ENCODE peak calls at places on chromosomes 4 and X, in five cellular contexts. Y is MM.1S, M is HCT116, R is SK-N-SH, E is PC-3. I is an unnamed sample.

GRCh38 chrX:17689971-17690409 is 47.3 kb upstream of the SCML1 start:
- DNase-seq in E (peak; percentile 77), Y (peak; percentile 40), M (peak; percentile 16), R (peak; percentile 61), I (peak; percentile 73)

GRCh38 chr4:11748169-11748872 is 319.6 kb upstream of the HS3ST1 start:
- DNase-seq in E (peak; percentile 76), M (peak; percentile 83), Y (no peak), R (no peak), I (peak; percentile 53)

GRCh38 chr4:73446336-73446938 is 10.4 kb downstream of the AFP start:
- DNase-seq in E (peak; percentile 83), R (peak; percentile 46), Y (peak; percentile 75), M (peak; percentile 48), I (peak; percentile 72)

GRCh38 chr4:8063974-8064563 is 94.5 kb downstream of the ABLIM2 start:
- DNase-seq in R (no peak), E (no peak), Y (no peak), M (no peak), I (no peak)

GRCh38 chr4:1393866-1394265 is 12.4 kb downstream of the NKX1-1 start:
- DNase-seq in R (no peak), M (no peak), E (no peak), Y (no peak), I (no peak)

GRCh38 chrX:71667328-71668247 is at the start of gene LOC101059915:
- DNase-seq in E (no peak), R (no peak), M (no peak), Y (no peak), I (no peak)

GRCh38 chrX:132390817-132391216 is 98.0 kb downstream of the MBNL3 start:
- DNase-seq in Y (no peak), R (no peak), M (no peak), E (no peak), I (no peak)

GRCh38 chr4:151034829-151035228 is 19.7 kb upstream of the LRBA start:
- DNase-seq in E (no peak), Y (no peak), M (no peak), R (no peak), I (no peak)

GRCh38 chr4:140755811-140756291 is 334 bp downstream of the TBC1D9 start:
- DNase-seq in E (no peak), M (no peak), Y (peak; percentile 69), R (peak; percentile 81), I (peak; percentile 70)

GRCh38 chrX:118000518-118000917 is 116.1 kb downstream of the KLHL13 start:
- DNase-seq in E (no peak), R (no peak), M (no peak), Y (no peak), I (no peak)

GRCh38 chr4:119136541-119136940 is 909 bp downstream of the MYOZ2 start:
- DNase-seq in R (no peak), Y (no peak), M (no peak), E (no peak), I (no peak)

GRCh38 chr4:147643616-147644015 is 26.4 kb downstream of the TMEM184C start:
- DNase-seq in Y (no peak), M (no peak), E (no peak), R (no peak), I (no peak)

GRCh38 chr4:145179201-145179860 is 1.1 kb downstream of the OTUD4 start:
- DNase-seq in Y (peak; percentile 88), R (peak; percentile 77), M (peak; percentile 26), E (peak; percentile 65), I (peak; percentile 86)

GRCh38 chr4:138275946-138276621 is 33.9 kb upstream of the SLC7A11 start:
- DNase-seq in E (peak; percentile 81), R (no peak), M (no peak), Y (no peak), I (no peak)

GRCh38 chr4:128682942-128683666 is 126.4 kb upstream of the JADE1 start:
- DNase-seq in Y (peak; percentile 33), E (no peak), R (no peak), M (no peak), I (no peak)

GRCh38 chr4:27828843-27829242 is 968.2 kb downstream of the STIM2 start:
- DNase-seq in R (no peak), Y (no peak), E (peak; percentile 4), M (no peak), I (no peak)

GRCh38 chr4:129278868-129279267 is 182.9 kb downstream of the C4orf33 start:
- DNase-seq in Y (no peak), E (no peak), M (no peak), R (no peak), I (no peak)

GRCh38 chr4:150591904-150592303 is 10.0 kb downstream of the MAB21L2 start:
- DNase-seq in E (no peak), M (no peak), R (no peak), Y (no peak), I (no peak)

GRCh38 chrX:7027071-7027470 is 120.4 kb upstream of the STS start:
- DNase-seq in M (no peak), R (no peak), Y (no peak), E (no peak), I (no peak)

GRCh38 chr4:77481856-77482255 is 123.8 kb upstream of the CXCL13 start:
- DNase-seq in Y (no peak), M (no peak), E (no peak), R (no peak), I (no peak)

DNA sequence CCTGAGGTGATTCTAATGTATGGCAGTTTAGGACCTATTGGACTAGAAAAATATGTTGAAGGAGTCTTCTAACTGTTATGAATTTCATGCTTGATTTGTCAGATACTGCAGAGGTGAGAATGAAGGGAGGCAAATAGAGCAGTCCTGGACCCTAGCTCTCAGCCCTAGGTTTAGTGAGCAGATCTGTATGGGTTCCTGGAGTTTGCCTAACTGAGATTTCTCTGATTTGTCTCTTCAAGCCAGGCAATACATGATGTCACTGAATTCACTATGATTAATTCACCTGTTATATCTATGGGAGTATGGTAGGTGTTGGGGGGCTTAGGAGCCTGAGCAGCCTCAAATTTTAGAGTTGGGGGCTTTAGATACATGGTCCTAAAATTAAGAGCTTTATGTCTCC is 2.6 kb downstream of the MND1 start:
- DNase-seq in M (no peak), E (no peak), Y (no peak), R (no peak), I (no peak)
- H3K4me1 ChIP-seq in M (peaks cover 27% of the 10 kb centered on the region), E (peaks cover 28% of the 10 kb centered on the region), Y (peaks cover 6% of the 10 kb centered on the region), R (peaks cover under 1% of the 10 kb centered on the region), I (no peaks in the 10 kb centered on the region)

GRCh38 chr4:82890913-82891727 is at the start of gene SEC31A:
- DNase-seq in Y (peak; percentile 97), R (peak; percentile 95), E (peak; percentile 93), M (peak; percentile 77), I (peak; percentile 98)

GRCh38 chr4:82889287-82889686 is 1.7 kb downstream of the SEC31A start:
- DNase-seq in Y (no peak), E (no peak), M (no peak), R (no peak), I (peak; percentile 7)

GRCh38 chr4:82890602-82890912 is 396 bp downstream of the SEC31A start:
- DNase-seq in Y (no peak), M (no peak), R (no peak), E (peak; percentile 6), I (no peak)

GRCh38 chr4:82885410-82885809 is 5.5 kb downstream of the SEC31A start:
- DNase-seq in R (no peak), Y (no peak), M (no peak), E (no peak), I (no peak)

GRCh38 chr4:82886145-82886942 is 4.6 kb downstream of the SEC31A start:
- DNase-seq in R (no peak), M (no peak), Y (no peak), E (no peak), I (peak; percentile 11)
- TF ChIP-seq CTCF in R (no peak), M (no peak), Y (no peak), E (no peak), I (no peak)

GRCh38 chr4:81084624-81085023 is 54.1 kb downstream of the BMP3 start:
- DNase-seq in M (no peak), E (no peak), Y (no peak), R (no peak), I (no peak)
- TF ChIP-seq EZH2phosphoT487 in M (no peak), E (no peak), Y (no peak), R (no peak), I (no peak)

GRCh38 chrX:112048707-112049106 is 33.9 kb downstream of the TRPC5 start:
- DNase-seq in Y (no peak), E (no peak), M (no peak), R (no peak), I (peak; percentile 32)

GRCh38 chrX:112053169-112053568 is 29.4 kb downstream of the TRPC5 start:
- DNase-seq in M (no peak), R (no peak), Y (peak; percentile 68), E (no peak), I (no peak)

GRCh38 chrX:112056886-112057285 is 25.7 kb downstream of the TRPC5 start:
- DNase-seq in M (no peak), R (no peak), E (no peak), Y (peak; percentile 75), I (no peak)

GRCh38 chrX:112051546-112051945 is 31.0 kb downstream of the TRPC5 start:
- DNase-seq in Y (peak; percentile 45), E (no peak), M (no peak), R (no peak), I (no peak)
- H3K4me1 ChIP-seq in Y (peaks cover 26% of the 10 kb centered on the region), E (no peaks in the 10 kb centered on the region), M (no peaks in the 10 kb centered on the region), R (no peaks in the 10 kb centered on the region), I (no peaks in the 10 kb centered on the region)

DNA sequence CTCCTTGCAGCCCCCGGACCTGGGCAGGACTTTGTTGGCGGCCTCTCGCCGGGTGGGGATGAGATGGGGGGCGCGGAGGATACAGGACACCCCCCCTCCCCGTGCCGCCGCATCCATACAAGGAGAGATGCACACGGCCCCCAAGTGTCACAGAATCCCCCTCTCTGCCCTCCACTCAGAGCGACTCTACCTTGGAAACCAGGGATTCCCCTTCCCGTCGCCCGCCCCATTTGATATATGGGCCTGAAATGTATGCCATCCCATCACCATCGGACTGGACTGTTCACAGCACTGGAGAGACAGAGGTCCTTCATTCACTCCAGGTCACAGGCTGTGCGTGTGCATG is 426 bp downstream of the PORCN start:
- DNase-seq in Y (no peak), R (peak; percentile 48), E (no peak), M (no peak), I (no peak)
- TF ChIP-seq CTCF in Y (no peak), R (no peak), E (no peak), M (no peak), I (no peak)

I was measured in hepatocyte.